ENCODE peak calls at places on chromosomes 12 and 14, in six cellular contexts. L is fibroblast of lung, F is GM12864, M is astrocyte of the spinal cord, G is ovary, N is thoracic aorta. T is an unnamed sample.

GRCh38 chr14:76034566-76034965 is 49.0 kb downstream of the IFT43 start:
- DNase-seq in L (no peak), F (no peak), M (no peak), G (no peak), N (no peak), T (no peak)

GRCh38 chr12:5276327-5276880 is 155.5 kb upstream of the NTF3 start:
- DNase-seq in L (no peak), F (no peak), M (no peak), G (no peak), N (no peak), T (no peak)

GRCh38 chr14:73242274-73242960 is 5.1 kb downstream of the PAPLN start:
- DNase-seq in L (peak), F (peak), M (no peak), G (peak), N (no peak), T (peak)

GRCh38 chr12:63292476-63293228 is 141.7 kb upstream of the AVPR1A start:
- DNase-seq in L (no peak), F (no peak), M (no peak), G (no peak), N (no peak), T (no peak)

GRCh38 chr14:72745546-72745945 is 148.4 kb downstream of the DPF3 start:
- DNase-seq in L (peak), F (no peak), M (peak), G (no peak), N (no peak), T (peak)

GRCh38 chr12:83434600-83434999 is 747.9 kb downstream of the TMTC2 start:
- DNase-seq in L (peak), F (no peak), M (peak), G (no peak), N (no peak), T (no peak)

GRCh38 chr12:52524241-52524897 is 4.2 kb upstream of the KRT5 start:
- DNase-seq in L (no peak), F (no peak), M (no peak), G (no peak), N (no peak), T (no peak)

GRCh38 chr14:68788275-68789001 is 4.4 kb downstream of the ZFP36L1 start:
- DNase-seq in L (peak), F (no peak), M (peak), G (no peak), N (no peak), T (peak)

GRCh38 chr14:58272589-58273372 is 25.6 kb upstream of the ARID4A start:
- DNase-seq in L (peak), F (no peak), M (peak), G (no peak), N (no peak), T (peak)

GRCh38 chr12:92144045-92144630 is 1.5 kb downstream of the BTG1 start:
- DNase-seq in L (peak), F (peak), M (peak), G (peak), N (peak), T (peak)

GRCh38 chr12:119338593-119339363 is 4.2 kb downstream of the CCDC60 start:
- DNase-seq in L (no peak), F (no peak), M (no peak), G (no peak), N (no peak), T (no peak)

GRCh38 chr12:30200864-30201263 is 417.1 kb upstream of the TMTC1 start:
- DNase-seq in L (peak), F (no peak), M (peak), G (no peak), N (no peak), T (peak)

GRCh38 chr12:16955083-16955657 is 349.2 kb upstream of the LMO3 start:
- DNase-seq in L (no peak), F (no peak), M (peak), G (no peak), N (no peak), T (peak)

GRCh38 chr14:79730911-79731310 is 480.4 kb downstream of the DIO2 start:
- DNase-seq in L (no peak), F (no peak), M (peak), G (no peak), N (no peak), T (no peak)

GRCh38 chr14:30443368-30444007 is 115.5 kb upstream of the G2E3 start:
- DNase-seq in L (peak), F (peak), M (peak), G (no peak), N (no peak), T (peak)

GRCh38 chr12:132327351-132328171 is 1.8 kb downstream of the GALNT9 start:
- DNase-seq in L (peak), F (no peak), M (peak), G (peak), N (no peak), T (peak)

GRCh38 chr12:66269757-66270383 is 32.4 kb upstream of the HELB start:
- DNase-seq in L (peak), F (peak), M (peak), G (no peak), N (no peak), T (peak)

GRCh38 chr12:56082967-56083366 is 3.0 kb downstream of the ERBB3 start:
- DNase-seq in L (no peak), F (no peak), M (no peak), G (no peak), N (no peak), T (no peak)

GRCh38 chr12:51626629-51627028 is 35.6 kb downstream of the SCN8A start:
- DNase-seq in L (no peak), F (no peak), M (no peak), G (no peak), N (no peak), T (no peak)

GRCh38 chr14:26282578-26282977 is 315.3 kb downstream of the NOVA1 start:
- DNase-seq in L (no peak), F (no peak), M (no peak), G (no peak), N (no peak), T (no peak)

GRCh38 chr12:118402251-118402650 is 25.9 kb downstream of the SUDS3 start:
- DNase-seq in L (peak), F (no peak), M (peak), G (no peak), N (no peak), T (peak)

GRCh38 chr14:25400607-25401206 is 350.8 kb upstream of the STXBP6 start:
- DNase-seq in L (peak), F (peak), M (peak), G (no peak), N (no peak), T (peak)

GRCh38 chr12:100955139-100955538 is 160.6 kb downstream of the ANO4 start:
- DNase-seq in L (peak), F (no peak), M (peak), G (no peak), N (peak), T (peak)

GRCh38 chr12:110739894-110740293 is 2.8 kb downstream of the PPP1CC start:
- DNase-seq in L (no peak), F (no peak), M (no peak), G (no peak), N (no peak), T (no peak)
- H3K4me3 ChIP-seq in L (peak), F (peak), M (no peak), G (no peak), N (peak), T (no peak)

GRCh38 chr14:103003351-103003615 is 54.1 kb downstream of the CDC42BPB start:
- DNase-seq in L (no peak), F (no peak), M (no peak), G (no peak), N (no peak), T (no peak)

GRCh38 chr14:103001651-103002396 is 55.5 kb downstream of the CDC42BPB start:
- DNase-seq in L (no peak), F (no peak), M (no peak), G (no peak), N (no peak), T (no peak)

GRCh38 chr14:103001226-103001625 is 56.1 kb downstream of the CDC42BPB start:
- DNase-seq in L (no peak), F (no peak), M (no peak), G (no peak), N (no peak), T (no peak)

GRCh38 chr14:103003850-103004249 is 53.5 kb downstream of the CDC42BPB start:
- DNase-seq in L (no peak), F (no peak), M (no peak), G (no peak), N (no peak), T (no peak)

GRCh38 chr14:103002578-103003350 is 54.6 kb downstream of the CDC42BPB start:
- DNase-seq in L (no peak), F (no peak), M (no peak), G (no peak), N (no peak), T (no peak)
- TF ChIP-seq CTCF in L (peak), F (no peak), M (peak), G (no peak), N (no peak), T (no peak)

GRCh38 chr12:6826125-6826733 is 2.0 kb upstream of the P3H3 start:
- DNase-seq in L (no peak), F (no peak), M (no peak), G (no peak), N (no peak), T (no peak)

GRCh38 chr12:6826734-6827436 is 1.3 kb upstream of the P3H3 start:
- DNase-seq in L (no peak), F (no peak), M (no peak), G (peak), N (no peak), T (no peak)

GRCh38 chr12:6824085-6824800 is 2.6 kb downstream of the GPR162 start:
- DNase-seq in L (no peak), F (no peak), M (no peak), G (peak), N (no peak), T (no peak)

GRCh38 chr12:6824962-6825381 is 3.2 kb upstream of the P3H3 start:
- DNase-seq in L (no peak), F (no peak), M (peak), G (no peak), N (no peak), T (peak)

GRCh38 chr12:6825398-6826124 is 2.6 kb upstream of the P3H3 start:
- DNase-seq in L (peak), F (peak), M (peak), G (peak), N (peak), T (peak)
- H3K4me3 ChIP-seq in L (no peak), F (no peak), M (peak), G (peak), N (peak), T (peak)

GRCh38 chr12:49298160-49298559 is 3.2 kb downstream of the PRPH start:
- DNase-seq in L (no peak), F (no peak), M (no peak), G (no peak), N (no peak), T (no peak)
- TF ChIP-seq CTCF in L (no peak), F (peak), M (no peak), G (no peak), N (no peak), T (peak)

GRCh38 chr14:23579311-23579630 is 681 bp upstream of the JPH4 start:
- DNase-seq in L (no peak), F (no peak), M (no peak), G (no peak), N (no peak), T (no peak)
- H3K4me3 ChIP-seq in L (no peak), F (no peak), M (no peak), G (no peak), N (no peak), T (no peak)

DNA sequence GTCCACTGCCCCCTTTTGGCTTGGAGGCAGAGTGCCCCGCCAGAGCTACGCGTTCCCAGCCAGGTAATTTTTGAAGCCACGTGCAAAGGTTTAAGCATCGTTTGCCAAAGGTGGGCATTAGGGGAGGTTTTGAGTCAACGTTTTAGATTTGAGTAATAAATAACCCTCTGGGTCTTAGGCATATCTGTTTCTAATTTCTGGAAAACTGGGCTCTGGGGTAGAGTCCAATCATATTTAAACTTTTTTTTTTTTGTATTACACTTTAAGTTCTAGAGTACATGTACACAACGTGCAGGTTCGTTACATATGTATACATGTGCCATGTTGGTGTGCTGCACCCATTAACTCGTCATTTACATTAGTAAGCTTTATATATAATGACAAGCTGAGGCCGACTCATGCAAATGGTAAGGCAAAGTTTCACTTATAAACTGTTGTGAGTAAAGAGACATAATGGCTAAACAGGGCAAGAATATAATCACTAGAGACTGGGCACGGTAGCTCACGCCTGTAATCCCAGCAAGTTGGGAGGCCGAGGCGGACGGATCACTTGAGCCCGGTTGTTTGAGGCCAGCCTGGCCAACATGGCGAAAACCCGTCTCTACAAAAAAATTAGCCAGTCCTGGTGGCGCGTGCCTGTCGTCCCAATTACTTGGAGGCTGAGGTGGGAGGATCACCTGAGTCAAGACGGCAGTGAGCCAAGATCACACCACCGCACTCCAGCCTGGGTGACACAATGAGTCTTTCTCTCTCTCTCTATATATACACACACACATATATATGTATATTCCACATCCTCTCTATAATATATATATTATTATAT is 491 bp upstream of the NR2C1 start:
- DNase-seq in L (no peak), F (no peak), M (no peak), G (peak), N (no peak), T (no peak)
- TF ChIP-seq CTCF in L (peak), F (peak), M (peak), G (peak), N (peak), T (peak)

DNA sequence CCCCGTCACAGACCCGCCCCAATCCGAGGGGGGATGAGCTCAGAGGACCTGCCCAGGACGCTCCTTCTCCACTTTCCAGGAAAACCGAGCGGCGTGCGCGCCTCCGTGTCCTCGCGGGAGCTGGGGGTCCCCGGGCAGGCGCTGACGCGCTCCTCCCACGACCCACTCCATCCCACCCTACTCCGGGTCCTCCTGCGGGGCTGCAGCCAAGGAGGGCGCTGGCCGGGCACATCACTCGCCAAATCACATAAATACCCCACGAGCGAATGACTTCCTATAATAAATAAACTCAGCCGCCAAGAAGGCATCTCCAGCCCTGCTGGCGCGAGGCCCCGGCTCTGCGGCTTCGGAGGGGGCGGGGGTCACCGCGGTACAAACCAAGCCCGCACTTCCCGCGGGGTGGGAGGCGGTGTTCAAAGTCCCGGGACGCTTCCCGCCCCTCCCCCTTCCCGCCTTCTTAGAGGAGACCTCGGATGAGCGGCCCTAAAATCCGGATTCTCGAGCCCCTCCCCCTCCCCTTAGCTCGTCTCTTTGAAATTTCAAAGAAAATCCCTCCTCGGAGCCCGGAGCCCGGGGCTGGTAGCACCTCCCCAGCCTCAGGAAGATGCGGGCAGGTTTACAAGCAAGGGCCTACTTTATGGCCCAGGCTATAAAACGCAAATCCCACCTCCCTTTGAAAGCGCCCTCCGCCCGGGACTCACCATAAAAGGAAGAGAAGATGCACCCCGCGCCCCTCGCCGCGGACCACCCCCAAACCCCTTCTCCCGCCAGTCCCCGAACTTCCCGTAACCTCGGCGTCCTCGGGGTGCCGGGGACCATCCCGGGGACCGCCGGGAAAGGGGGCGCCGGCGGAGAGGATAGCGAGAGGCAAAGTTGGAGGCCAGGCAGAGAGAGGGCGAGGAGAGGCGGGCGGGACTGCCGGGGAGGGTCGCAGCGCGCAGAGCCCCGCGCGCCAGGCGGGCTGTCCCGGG is 718 bp upstream of the FZD10 start:
- DNase-seq in L (peak), F (no peak), M (peak), G (peak), N (no peak), T (no peak)
- H3K4me3 ChIP-seq in L (no peak), F (no peak), M (peak), G (peak), N (peak), T (no peak)

GRCh38 chr12:111024205-111024794 is 103.9 kb upstream of the MYL2 start:
- DNase-seq in L (peak), F (no peak), M (peak), G (no peak), N (no peak), T (peak)
- TF ChIP-seq CTCF in L (peak), F (peak), M (peak), G (no peak), N (peak), T (peak)

DNA sequence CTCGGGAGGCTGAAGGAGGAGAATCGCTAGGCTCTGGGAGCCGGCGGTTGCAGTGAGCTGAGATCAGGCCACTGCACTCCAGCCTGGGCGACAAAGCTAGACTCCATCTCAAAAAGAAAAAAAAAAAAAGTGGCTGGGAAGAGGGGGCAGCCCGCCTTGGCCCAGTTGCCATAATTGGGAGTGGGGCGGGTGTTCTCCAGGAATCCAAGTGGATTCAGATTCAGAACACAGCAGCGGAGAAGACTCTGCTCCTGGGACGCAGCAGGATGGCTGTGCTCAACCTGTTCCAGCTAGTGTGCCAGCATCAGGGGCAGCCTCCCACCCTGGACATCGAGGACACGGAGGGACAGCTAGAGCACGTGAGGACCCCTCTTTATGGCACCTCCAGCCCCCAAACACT is 5.5 kb downstream of the CFAP73 start:
- DNase-seq in L (no peak), F (no peak), M (no peak), G (no peak), N (no peak), T (no peak)
- H3K4me3 ChIP-seq in L (no peak), F (no peak), M (no peak), G (no peak), N (no peak), T (no peak)

DNA sequence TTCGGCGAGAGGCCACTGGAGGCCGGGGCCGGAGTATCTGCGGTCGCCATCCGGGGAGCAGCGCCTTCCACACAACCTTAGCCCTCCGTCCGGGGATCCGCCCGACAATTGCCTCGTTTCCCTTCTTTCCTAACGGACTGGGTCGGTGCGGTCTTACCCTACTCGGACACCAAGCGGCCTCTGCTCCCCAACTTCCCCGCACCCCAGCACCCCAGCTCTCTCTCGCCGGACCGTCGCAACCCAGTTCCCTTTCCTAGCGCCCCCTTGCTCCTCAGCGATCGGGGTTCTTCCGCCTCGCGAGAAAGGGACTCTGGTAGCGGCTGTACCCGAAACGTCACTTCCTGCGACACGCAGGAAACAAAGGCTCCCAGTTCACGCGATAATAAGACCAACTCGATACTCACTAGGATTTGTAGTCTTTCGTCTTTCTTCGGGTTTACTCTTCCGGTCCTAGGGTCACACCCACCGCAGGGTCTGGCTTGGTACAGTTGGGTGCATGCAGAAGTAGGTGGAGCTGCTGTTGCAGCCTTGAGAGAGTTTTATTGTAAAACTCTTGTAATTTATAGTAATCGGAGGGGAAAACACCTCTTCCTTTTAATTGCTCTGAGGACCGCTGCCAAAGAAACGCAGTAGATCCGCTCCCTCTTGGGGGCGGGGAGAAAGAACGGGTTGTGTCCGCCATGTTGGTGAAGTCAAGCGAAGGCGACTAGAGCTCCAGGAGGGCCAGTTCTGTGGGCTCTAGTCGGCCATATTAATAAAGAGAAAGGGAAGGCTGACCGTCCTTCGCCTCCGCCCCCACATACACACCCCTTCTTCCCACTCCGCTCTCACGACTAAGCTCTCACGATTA is at the start of the genes THAP2 and ZFC3H1:
- DNase-seq in L (peak), F (peak), M (peak), G (peak), N (peak), T (peak)
- TF ChIP-seq CTCF in L (peak), F (peak), M (peak), G (no peak), N (no peak), T (peak)

T was measured in cardiac fibroblast.